ENCODE peak calls at places on chromosome 11, in ten cellular contexts. H is vagina, Y is stomach, L is A549, V is NB4, R is GM12892, T is Peyer's patch, B is breast epithelium, M is tibial nerve, Z is ovary. C is an unnamed sample.
A peak's percentile ranks its signal among the peaks of the same experiment; 100 is the strongest.

GRCh38 chr11:94793002-94793401 is 24.8 kb downstream of the AMOTL1 start:
- DNase-seq in M (no peak), L (no peak), B (no peak), R (no peak), Z (no peak), H (no peak), V (no peak), T (no peak), Y (no peak), C (no peak)

GRCh38 chr11:96242971-96243647 is 99.9 kb downstream of the MAML2 start:
- DNase-seq in T (peak; percentile 89), Y (peak; percentile 93), H (no peak), M (peak; percentile 89), Z (peak; percentile 95), B (peak; percentile 94), V (peak; percentile 99), R (peak; percentile 52), L (peak; percentile 96), C (peak; percentile 97)

GRCh38 chr11:58829736-58830135 is 14.8 kb downstream of the GLYATL2 start:
- DNase-seq in R (no peak), Z (no peak), B (no peak), H (no peak), L (no peak), M (no peak), T (no peak), Y (no peak), V (no peak), C (no peak)

GRCh38 chr11:20808328-20808727 is 138.9 kb downstream of the NELL1 start:
- DNase-seq in L (no peak), R (no peak), V (no peak), Y (no peak), H (no peak), M (no peak), Z (no peak), B (no peak), T (no peak), C (no peak)

GRCh38 chr11:121741954-121742361 is 289.2 kb upstream of the SORL1-AS1 start:
- DNase-seq in Z (peak; percentile 89), R (no peak), V (no peak), L (no peak), M (peak; percentile 75), T (no peak), Y (no peak), B (no peak), H (no peak), C (peak; percentile 86)

GRCh38 chr11:124812876-124813275 is 12.7 kb upstream of the MSANTD2 start:
- DNase-seq in H (no peak), B (no peak), Z (no peak), M (no peak), V (no peak), T (no peak), Y (no peak), R (no peak), L (no peak), C (no peak)

GRCh38 chr11:117828641-117829368 is 4.3 kb upstream of the FXYD2 start:
- DNase-seq in M (no peak), T (peak; percentile 57), Y (peak; percentile 42), H (no peak), V (peak; percentile 90), L (peak; percentile 29), R (no peak), Z (peak; percentile 69), B (no peak), C (peak; percentile 48)

GRCh38 chr11:87722756-87723599 is 452.3 kb downstream of the RAB38 start:
- DNase-seq in T (no peak), L (peak; percentile 23), B (no peak), H (no peak), R (no peak), Z (no peak), Y (peak; percentile 43), M (no peak), V (peak; percentile 60), C (no peak)

GRCh38 chr11:113663567-113663966 is 42.5 kb downstream of the TMPRSS5 start:
- DNase-seq in T (no peak), B (no peak), Y (no peak), V (no peak), R (no peak), Z (no peak), H (no peak), L (no peak), M (no peak), C (no peak)

GRCh38 chr11:69014084-69014935 is 1.3 kb upstream of the MRGPRF start:
- DNase-seq in V (no peak), T (no peak), M (peak; percentile 57), L (no peak), Z (peak; percentile 92), R (no peak), Y (peak; percentile 44), H (no peak), B (no peak), C (peak; percentile 82)
- TF ChIP-seq POLR2A in V (no peak), T (no peak), M (no peak), L (no peak), Z (no peak), R (no peak), Y (no peak), H (no peak), B (no peak), C (peak; percentile 65)

DNA sequence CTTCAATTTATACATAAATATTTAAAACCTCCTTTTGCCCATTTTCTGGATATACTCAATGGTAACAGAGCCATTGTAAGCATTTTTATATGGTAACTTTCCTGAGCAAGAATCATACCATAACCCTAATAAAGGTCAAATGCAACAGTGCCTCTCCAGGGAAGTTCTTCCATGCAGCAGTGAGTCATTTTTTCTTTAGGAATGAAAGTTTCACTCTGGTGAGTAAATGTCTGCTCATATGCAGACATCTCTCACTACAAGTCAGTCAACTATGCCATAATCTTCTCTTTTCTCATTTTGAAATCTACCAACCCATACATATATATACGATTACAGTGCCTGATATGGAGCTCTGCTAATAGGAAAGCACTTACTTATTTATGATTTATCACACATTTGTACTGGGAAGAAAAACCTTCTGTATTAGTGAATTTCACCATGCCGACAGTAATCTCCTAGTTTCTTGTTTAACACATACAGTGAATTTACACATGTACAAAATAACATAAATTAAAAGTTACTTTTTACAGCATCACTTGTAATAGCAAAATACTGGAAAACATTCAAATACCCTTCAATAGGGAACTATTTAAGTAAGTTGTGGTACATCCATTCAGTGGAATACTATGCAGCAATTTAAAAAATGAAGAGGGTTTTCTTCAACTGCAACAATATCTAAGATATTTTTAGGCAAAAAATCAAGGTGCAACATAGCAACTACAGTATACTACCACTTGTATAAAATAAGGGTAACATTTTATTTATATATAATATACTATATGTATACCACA is 16.0 kb downstream of the STK33 start:
- DNase-seq in L (no peak), Y (no peak), M (no peak), V (no peak), R (no peak), H (no peak), Z (no peak), T (no peak), B (no peak), C (no peak)
- TF ChIP-seq POLR2A in L (no peak), Y (no peak), M (no peak), V (no peak), R (no peak), H (no peak), Z (no peak), T (no peak), B (no peak), C (no peak)

DNA sequence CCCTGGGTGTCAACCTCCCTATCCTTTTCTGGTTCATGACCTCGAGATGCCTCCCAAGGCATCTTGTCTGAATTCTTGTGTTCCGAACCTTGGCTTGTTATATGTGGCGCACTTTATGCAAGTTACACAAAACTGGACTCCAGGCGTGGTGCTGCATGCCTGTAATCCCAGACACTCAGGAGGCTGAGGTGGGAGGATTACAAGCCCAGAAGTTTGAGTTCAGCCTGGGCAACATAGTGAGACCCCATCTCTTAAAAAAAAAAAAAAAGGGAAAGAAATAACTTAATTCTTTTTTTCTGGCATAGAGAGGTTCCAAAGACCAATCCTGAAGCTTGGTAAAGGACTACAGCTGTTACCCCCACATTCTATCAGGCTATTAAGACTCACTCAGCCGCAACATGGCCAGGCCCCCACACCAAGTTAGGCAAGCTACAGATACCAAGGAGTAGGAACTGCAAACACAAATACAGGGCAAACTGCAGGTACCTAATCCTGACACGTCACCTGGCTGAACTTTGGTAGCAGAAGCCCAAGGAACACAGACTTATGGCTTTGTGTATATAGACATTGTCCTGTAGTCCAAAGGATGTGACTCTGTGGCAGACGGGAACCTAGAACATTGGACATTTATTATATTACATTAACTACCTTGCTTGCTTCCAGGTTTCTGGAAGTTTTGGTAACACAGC is 1.3 kb downstream of the C11orf24 start:
- DNase-seq in T (no peak), H (peak; percentile 22), M (no peak), V (no peak), Z (no peak), L (no peak), R (no peak), B (no peak), Y (no peak), C (no peak)
- TF ChIP-seq POLR2A in T (peak; percentile 54), H (no peak), M (no peak), V (no peak), Z (no peak), L (no peak), R (no peak), B (no peak), Y (no peak), C (no peak)

GRCh38 chr11:16938061-16938460 is 76.2 kb downstream of the PLEKHA7 start:
- DNase-seq in B (no peak), H (no peak), L (no peak), M (no peak), R (no peak), V (no peak), Z (no peak), Y (no peak), T (no peak), C (no peak)

GRCh38 chr11:16942342-16942741 is 71.9 kb downstream of the PLEKHA7 start:
- DNase-seq in T (no peak), R (no peak), V (no peak), M (no peak), Z (no peak), L (no peak), B (no peak), Y (no peak), H (no peak), C (no peak)

GRCh38 chr11:16941935-16942334 is 72.3 kb downstream of the PLEKHA7 start:
- DNase-seq in Y (no peak), V (no peak), R (no peak), L (no peak), H (no peak), T (no peak), Z (no peak), B (no peak), M (no peak), C (no peak)

GRCh38 chr11:16933756-16934603 is 80.2 kb downstream of the PLEKHA7 start:
- DNase-seq in Y (no peak), M (no peak), L (no peak), R (no peak), Z (peak; percentile 70), V (no peak), T (no peak), B (no peak), H (no peak), C (no peak)

DNA sequence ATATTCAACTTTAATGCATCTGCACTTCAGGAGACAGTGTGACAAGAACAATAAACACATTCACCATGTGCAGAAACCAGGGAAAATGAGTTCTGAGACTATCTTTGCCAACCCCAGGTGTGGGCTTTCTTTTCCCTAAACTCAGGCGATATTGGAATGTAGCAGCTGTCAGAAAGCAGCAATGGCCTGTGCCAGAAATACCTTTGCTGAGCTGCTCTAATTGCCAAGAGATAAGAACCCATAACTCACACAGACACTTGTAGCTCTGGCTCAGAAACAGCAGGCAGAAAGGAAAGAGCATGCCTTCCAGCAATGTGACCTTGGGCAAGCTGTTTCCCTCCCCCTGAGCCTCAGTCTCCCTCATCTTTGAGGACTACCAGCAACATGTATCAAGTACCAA is 77.6 kb downstream of the PLEKHA7 start:
- DNase-seq in H (no peak), L (no peak), Z (no peak), R (no peak), Y (peak; percentile 44), V (no peak), B (no peak), M (no peak), T (no peak), C (no peak)
- TF ChIP-seq POLR2A in H (no peak), L (no peak), Z (no peak), R (no peak), Y (no peak), V (no peak), B (no peak), M (no peak), T (no peak), C (no peak)

C was measured in uterus.